ENCODE peak calls at places on chromosome 4, in seven cellular contexts. U is esophagus squamous epithelium; S is BJ; Y is AG08395; F is GDM1; H is effector CD4-positive, alpha-beta T cell; Q is RPMI8226. D is an unnamed sample.

GRCh38 chr4:128718793-128719192 is 90.7 kb upstream of the JADE1 start:
- DNase-seq in Q (no peak), Y (peak; percentile 75), S (peak; percentile 55), U (no peak), F (no peak), H (no peak), D (peak; percentile 34)

GRCh38 chr4:653080-653821 is 20.8 kb downstream of the ATP5ME start:
- DNase-seq in H (no peak), Q (no peak), F (no peak), Y (no peak), S (no peak), U (no peak), D (no peak)

GRCh38 chr4:184252136-184253071 is 34.7 kb upstream of the ENPP6 start:
- DNase-seq in S (no peak), H (no peak), U (no peak), Q (no peak), Y (no peak), F (no peak), D (no peak)

GRCh38 chr4:107579099-107579498 is 140.9 kb downstream of the PAPSS1 start:
- DNase-seq in S (no peak), Q (no peak), Y (no peak), U (no peak), H (no peak), F (no peak), D (no peak)

GRCh38 chr4:89134775-89135319 is 23.5 kb downstream of the TIGD2 start:
- DNase-seq in U (no peak), Y (peak; percentile 54), H (no peak), Q (no peak), F (no peak), S (peak; percentile 87), D (peak; percentile 83)

GRCh38 chr4:182093431-182093831 is 149.8 kb upstream of the TENM3 start:
- DNase-seq in H (no peak), U (no peak), Q (no peak), S (no peak), F (no peak), Y (no peak), D (no peak)

GRCh38 chr4:92303621-92304027 is at the start of gene GRID2:
- DNase-seq in H (no peak), F (no peak), Q (no peak), U (no peak), S (no peak), Y (no peak), D (peak; percentile 17)

GRCh38 chr4:137263206-137263605 is 269.1 kb downstream of the PCDH18 start:
- DNase-seq in U (no peak), F (no peak), Q (no peak), Y (no peak), H (no peak), S (no peak), D (no peak)

GRCh38 chr4:88820723-88821368 is 123.2 kb upstream of the NAP1L5 start:
- DNase-seq in H (no peak), Q (no peak), F (no peak), Y (no peak), S (no peak), U (no peak), D (no peak)

GRCh38 chr4:98416844-98417243 is 155.7 kb downstream of the RAP1GDS1 start:
- DNase-seq in Y (no peak), H (no peak), S (no peak), Q (no peak), U (no peak), F (no peak), D (no peak)

GRCh38 chr4:137610960-137611359 is 78.7 kb upstream of the PCDH18 start:
- DNase-seq in Y (no peak), H (no peak), S (no peak), U (no peak), Q (no peak), F (no peak), D (peak; percentile 18)

GRCh38 chr4:47465008-47465407 is 1.5 kb upstream of the COMMD8 start:
- DNase-seq in U (no peak), F (no peak), S (no peak), Q (no peak), H (no peak), Y (no peak), D (no peak)

GRCh38 chr4:10584042-10584441 is 100.5 kb downstream of the CLNK start:
- DNase-seq in H (no peak), Y (peak; percentile 6), S (peak; percentile 29), F (no peak), Q (peak; percentile 32), U (no peak), D (peak; percentile 85)

GRCh38 chr4:109870061-109870460 is 22.2 kb downstream of the LRIT3 start:
- DNase-seq in S (no peak), Y (no peak), F (no peak), Q (no peak), U (no peak), H (no peak), D (no peak)

GRCh38 chr4:105989411-105990242 is 94.4 kb downstream of the NPNT start:
- DNase-seq in U (no peak), S (no peak), Y (no peak), H (no peak), Q (no peak), F (no peak), D (peak; percentile 45)

GRCh38 chr4:168877407-168877778 is 132.7 kb downstream of the CBR4 start:
- DNase-seq in U (no peak), S (no peak), F (no peak), Q (no peak), H (no peak), Y (no peak), D (no peak)

GRCh38 chr4:164821711-164822110 is 55.3 kb upstream of the APELA start:
- DNase-seq in H (no peak), Y (no peak), U (no peak), Q (no peak), S (no peak), F (no peak), D (no peak)

GRCh38 chr4:28082686-28083390 is 1222.2 kb downstream of the STIM2 start:
- DNase-seq in S (no peak), F (no peak), Y (no peak), Q (no peak), U (no peak), H (no peak), D (no peak)

GRCh38 chr4:11505225-11505971 is 76.7 kb upstream of the HS3ST1 start:
- DNase-seq in S (no peak), Y (no peak), U (no peak), Q (no peak), H (no peak), F (no peak), D (no peak)

GRCh38 chr4:142566780-142567179 is 279.3 kb downstream of the INPP4B start:
- DNase-seq in U (no peak), Y (no peak), S (no peak), Q (no peak), H (no peak), F (no peak), D (no peak)

GRCh38 chr4:41814565-41814964 is 66.0 kb upstream of the PHOX2B start:
- DNase-seq in Q (no peak), F (no peak), S (no peak), Y (peak; percentile 25), U (no peak), H (no peak), D (peak; percentile 45)

GRCh38 chr4:171718069-171718468 is 95.1 kb upstream of the GALNTL6 start:
- DNase-seq in S (no peak), H (no peak), Q (no peak), Y (no peak), U (no peak), F (no peak), D (no peak)